ENCODE peak calls at places on chromosomes 7 and 10, in four cellular contexts. One of them, this sample, is unnamed.

GRCh38 chr10:132272767-132273090 is 35.0 kb downstream of the STK32C start:
- DNase-seq in B cell: no peak
- DNase-seq in GM18507: no peak
- DNase-seq in AG10803: no peak
- DNase-seq in this sample: no peak

GRCh38 chr7:25031007-25031406 is 51.0 kb upstream of the OSBPL3 start:
- DNase-seq in GM18507: peak
- DNase-seq in B cell: no peak
- DNase-seq in AG10803: no peak
- DNase-seq in this sample: no peak

GRCh38 chr10:44010873-44011602 is 362.4 kb upstream of the ZNF32 start:
- DNase-seq in B cell: no peak
- DNase-seq in GM18507: peak
- DNase-seq in AG10803: no peak
- DNase-seq in this sample: no peak

GRCh38 chr7:42227931-42228591 is 8.9 kb downstream of the GLI3 start:
- DNase-seq in AG10803: no peak
- DNase-seq in GM18507: no peak
- DNase-seq in B cell: no peak
- DNase-seq in this sample: peak

GRCh38 chr10:97505152-97505551 is 6.4 kb downstream of the UBTD1 start:
- DNase-seq in GM18507: no peak
- DNase-seq in B cell: no peak
- DNase-seq in AG10803: no peak
- DNase-seq in this sample: no peak

GRCh38 chr10:17847586-17848296 is 38.6 kb downstream of the MRC1 start:
- DNase-seq in AG10803: peak
- DNase-seq in GM18507: no peak
- DNase-seq in B cell: no peak
- DNase-seq in this sample: peak

GRCh38 chr10:123144697-123145541 is 3.0 kb upstream of the HMX2 start:
- DNase-seq in AG10803: no peak
- DNase-seq in B cell: peak
- DNase-seq in GM18507: no peak
- DNase-seq in this sample: peak

GRCh38 chr7:25638042-25638441 is 409.8 kb upstream of the NPVF start:
- DNase-seq in GM18507: no peak
- DNase-seq in B cell: no peak
- DNase-seq in AG10803: no peak
- DNase-seq in this sample: no peak

GRCh38 chr7:153380636-153381035 is 621.1 kb downstream of the ACTR3B start:
- DNase-seq in B cell: no peak
- DNase-seq in GM18507: no peak
- DNase-seq in AG10803: no peak
- DNase-seq in this sample: no peak

GRCh38 chr10:110456523-110457091 is 41.1 kb upstream of the DUSP5 start:
- DNase-seq in AG10803: no peak
- DNase-seq in B cell: no peak
- DNase-seq in GM18507: no peak
- DNase-seq in this sample: no peak

GRCh38 chr7:141789917-141790316 is at the start of gene TAS2R5:
- DNase-seq in GM18507: no peak
- DNase-seq in B cell: no peak
- DNase-seq in AG10803: no peak
- DNase-seq in this sample: no peak

GRCh38 chr10:17671307-17671706 is 27.4 kb downstream of the STAM start:
- DNase-seq in B cell: no peak
- DNase-seq in GM18507: no peak
- DNase-seq in AG10803: no peak
- DNase-seq in this sample: no peak

GRCh38 chr10:6151087-6151977 is 51.4 kb upstream of the PFKFB3 start:
- DNase-seq in B cell: peak
- DNase-seq in AG10803: peak
- DNase-seq in GM18507: no peak
- DNase-seq in this sample: peak

GRCh38 chr7:23009303-23009702 is 4.6 kb downstream of the HYCC1 start:
- DNase-seq in GM18507: no peak
- DNase-seq in B cell: no peak
- DNase-seq in AG10803: no peak
- DNase-seq in this sample: no peak

GRCh38 chr10:9510626-9511025 is 1456.1 kb downstream of the GATA3 start:
- DNase-seq in B cell: no peak
- DNase-seq in AG10803: no peak
- DNase-seq in GM18507: no peak
- DNase-seq in this sample: no peak

GRCh38 chr7:157278167-157278790 is 58.5 kb upstream of the DNAJB6 start:
- DNase-seq in GM18507: no peak
- DNase-seq in B cell: no peak
- DNase-seq in AG10803: no peak
- DNase-seq in this sample: no peak

GRCh38 chr7:33982425-33982786 is 77.1 kb downstream of the BMPER start:
- DNase-seq in GM18507: no peak
- DNase-seq in B cell: no peak
- DNase-seq in AG10803: no peak
- DNase-seq in this sample: peak

GRCh38 chr10:6070647-6071046 is 8.5 kb upstream of the IL2RA start:
- DNase-seq in B cell: no peak
- DNase-seq in GM18507: no peak
- DNase-seq in AG10803: no peak
- DNase-seq in this sample: no peak

GRCh38 chr10:129448539-129448938 is 18.5 kb upstream of the MGMT start:
- DNase-seq in GM18507: no peak
- DNase-seq in AG10803: no peak
- DNase-seq in B cell: no peak
- DNase-seq in this sample: no peak

GRCh38 chr7:80210400-80210799 is 75.8 kb downstream of the GNAI1 start:
- DNase-seq in GM18507: no peak
- DNase-seq in AG10803: no peak
- DNase-seq in B cell: no peak
- DNase-seq in this sample: peak

GRCh38 chr10:92407305-92408016 is 116.5 kb downstream of the MARCHF5 start:
- DNase-seq in B cell: no peak
- DNase-seq in AG10803: no peak
- DNase-seq in GM18507: no peak
- DNase-seq in this sample: no peak

This sample was measured in AG08396.